ENCODE peak calls at places on chromosomes 7 and 10, in seven cellular contexts. One of them, this sample, is unnamed. For H3K9me3, the result is how much of the 10 kb centered on the place peaks cover.

GRCh38 chr10:7593068-7593467 is 73.7 kb downstream of the ITIH5 start:
- DNase-seq in lower lobe of right lung: no peak
- DNase-seq in A673: no peak
- DNase-seq in Panc1: no peak
- DNase-seq in fibroblast of lung: no peak
- DNase-seq in pancreas: no peak
- DNase-seq in endodermal cell: no peak
- DNase-seq in this sample: no peak

GRCh38 chr10:121465215-121465614 is 133.0 kb downstream of the FGFR2 start:
- DNase-seq in lower lobe of right lung: no peak
- DNase-seq in A673: no peak
- DNase-seq in Panc1: no peak
- DNase-seq in fibroblast of lung: no peak
- DNase-seq in pancreas: no peak
- DNase-seq in endodermal cell: no peak
- DNase-seq in this sample: no peak

GRCh38 chr7:37310322-37311080 is 138.2 kb downstream of the ELMO1 start:
- DNase-seq in lower lobe of right lung: no peak
- DNase-seq in A673: no peak
- DNase-seq in Panc1: no peak
- DNase-seq in fibroblast of lung: no peak
- DNase-seq in pancreas: no peak
- DNase-seq in endodermal cell: no peak
- DNase-seq in this sample: no peak

GRCh38 chr10:59537451-59537850 is 172.2 kb downstream of the SLC16A9 start:
- DNase-seq in lower lobe of right lung: no peak
- DNase-seq in A673: no peak
- DNase-seq in Panc1: no peak
- DNase-seq in fibroblast of lung: no peak
- DNase-seq in pancreas: no peak
- DNase-seq in endodermal cell: no peak
- DNase-seq in this sample: no peak

GRCh38 chr10:75048669-75049098 is 62.8 kb upstream of the SAMD8 start:
- DNase-seq in lower lobe of right lung: no peak
- DNase-seq in A673: peak
- DNase-seq in Panc1: no peak
- DNase-seq in fibroblast of lung: no peak
- DNase-seq in pancreas: peak
- DNase-seq in endodermal cell: peak
- DNase-seq in this sample: no peak

GRCh38 chr7:28957064-28957821 is 887 bp downstream of the TRIL start:
- DNase-seq in lower lobe of right lung: peak
- DNase-seq in A673: peak
- DNase-seq in Panc1: no peak
- DNase-seq in fibroblast of lung: peak
- DNase-seq in pancreas: no peak
- DNase-seq in endodermal cell: peak
- DNase-seq in this sample: no peak

GRCh38 chr7:158134824-158135223 is 452.8 kb downstream of the PTPRN2 start:
- DNase-seq in lower lobe of right lung: no peak
- DNase-seq in A673: no peak
- DNase-seq in Panc1: no peak
- DNase-seq in fibroblast of lung: no peak
- DNase-seq in pancreas: no peak
- DNase-seq in endodermal cell: no peak
- DNase-seq in this sample: no peak

GRCh38 chr10:6769704-6770417 is 189.8 kb upstream of the PRKCQ start:
- DNase-seq in lower lobe of right lung: no peak
- DNase-seq in A673: no peak
- DNase-seq in Panc1: no peak
- DNase-seq in fibroblast of lung: no peak
- DNase-seq in pancreas: no peak
- DNase-seq in endodermal cell: no peak
- DNase-seq in this sample: no peak

GRCh38 chr7:123437447-123437995 is 96.9 kb downstream of the IQUB start:
- DNase-seq in lower lobe of right lung: no peak
- DNase-seq in A673: no peak
- DNase-seq in Panc1: no peak
- DNase-seq in fibroblast of lung: no peak
- DNase-seq in pancreas: no peak
- DNase-seq in endodermal cell: no peak
- DNase-seq in this sample: no peak

GRCh38 chr7:116171094-116171493 is 39.2 kb upstream of the TES start:
- DNase-seq in lower lobe of right lung: no peak
- DNase-seq in A673: no peak
- DNase-seq in Panc1: no peak
- DNase-seq in fibroblast of lung: peak
- DNase-seq in pancreas: no peak
- DNase-seq in endodermal cell: no peak
- DNase-seq in this sample: no peak

GRCh38 chr7:100682991-100683658 is 9.6 kb downstream of the GNB2 start:
- DNase-seq in lower lobe of right lung: peak
- DNase-seq in A673: no peak
- DNase-seq in Panc1: no peak
- DNase-seq in fibroblast of lung: no peak
- DNase-seq in pancreas: peak
- DNase-seq in endodermal cell: no peak
- DNase-seq in this sample: no peak

GRCh38 chr7:100483101-100483727 is 513 bp upstream of the NYAP1 start:
- DNase-seq in lower lobe of right lung: peak
- DNase-seq in A673: peak
- DNase-seq in Panc1: no peak
- DNase-seq in fibroblast of lung: no peak
- DNase-seq in pancreas: peak
- DNase-seq in endodermal cell: peak
- DNase-seq in this sample: peak

DNA sequence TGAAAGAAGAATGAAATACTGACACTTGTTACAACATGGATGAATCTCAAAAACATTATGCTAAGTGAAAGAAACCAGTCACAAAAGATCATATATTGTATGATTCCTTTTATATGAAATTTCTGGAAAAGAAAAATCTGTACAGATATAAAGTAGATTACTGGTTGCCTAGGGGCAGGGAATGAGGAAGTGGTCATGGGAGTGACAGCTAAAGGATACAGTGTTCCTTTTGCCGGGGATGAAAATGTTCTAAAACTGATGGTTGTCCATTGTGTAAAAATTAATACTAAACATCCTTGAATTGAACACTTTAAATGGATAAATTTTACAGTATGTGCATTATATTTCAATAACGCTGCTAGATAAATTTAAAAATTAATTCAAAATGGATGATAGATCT is 25.1 kb downstream of the ALOX5 start:
- DNase-seq in lower lobe of right lung: no peak
- DNase-seq in A673: no peak
- DNase-seq in Panc1: no peak
- DNase-seq in fibroblast of lung: no peak
- DNase-seq in pancreas: no peak
- DNase-seq in endodermal cell: no peak
- DNase-seq in this sample: no peak
- H3K9me3 ChIP-seq in lower lobe of right lung: under half
- H3K9me3 ChIP-seq in A673: under half
- H3K9me3 ChIP-seq in Panc1: under half
- H3K9me3 ChIP-seq in fibroblast of lung: under half
- H3K9me3 ChIP-seq in pancreas: under half
- H3K9me3 ChIP-seq in endodermal cell: under half
- H3K9me3 ChIP-seq in this sample: under half

GRCh38 chr7:22640269-22640668 is 86.7 kb upstream of the IL6 start:
- DNase-seq in lower lobe of right lung: no peak
- DNase-seq in A673: no peak
- DNase-seq in Panc1: no peak
- DNase-seq in fibroblast of lung: no peak
- DNase-seq in pancreas: no peak
- DNase-seq in endodermal cell: no peak
- DNase-seq in this sample: no peak

GRCh38 chr7:22645418-22646181 is 81.4 kb upstream of the IL6 start:
- DNase-seq in lower lobe of right lung: no peak
- DNase-seq in A673: no peak
- DNase-seq in Panc1: no peak
- DNase-seq in fibroblast of lung: no peak
- DNase-seq in pancreas: no peak
- DNase-seq in endodermal cell: no peak
- DNase-seq in this sample: no peak

GRCh38 chr7:22647451-22648257 is 79.3 kb upstream of the IL6 start:
- DNase-seq in lower lobe of right lung: no peak
- DNase-seq in A673: peak
- DNase-seq in Panc1: no peak
- DNase-seq in fibroblast of lung: peak
- DNase-seq in pancreas: no peak
- DNase-seq in endodermal cell: no peak
- DNase-seq in this sample: no peak

GRCh38 chr7:22639400-22639799 is 87.6 kb upstream of the IL6 start:
- DNase-seq in lower lobe of right lung: no peak
- DNase-seq in A673: no peak
- DNase-seq in Panc1: no peak
- DNase-seq in fibroblast of lung: peak
- DNase-seq in pancreas: no peak
- DNase-seq in endodermal cell: no peak
- DNase-seq in this sample: no peak

DNA sequence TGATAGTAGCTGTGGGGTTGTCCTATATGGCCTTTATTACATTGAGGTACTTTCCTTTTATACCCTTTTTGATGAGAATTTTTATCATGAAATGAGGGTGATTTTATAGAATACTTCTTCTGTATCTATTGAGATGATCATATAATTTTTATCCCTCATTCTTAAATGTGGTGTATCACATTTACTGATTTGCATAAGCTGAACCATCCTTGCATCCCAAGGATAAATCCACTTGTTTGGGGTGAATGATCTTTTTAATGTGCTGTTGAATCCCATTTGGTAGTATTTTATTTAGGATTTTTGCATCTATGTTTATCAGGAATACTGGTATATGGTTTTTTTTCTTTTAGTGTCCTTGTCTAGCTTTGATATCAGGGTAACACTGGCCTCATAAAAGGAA is 84.5 kb upstream of the IL6 start:
- DNase-seq in lower lobe of right lung: no peak
- DNase-seq in A673: no peak
- DNase-seq in Panc1: no peak
- DNase-seq in fibroblast of lung: no peak
- DNase-seq in pancreas: no peak
- DNase-seq in endodermal cell: no peak
- DNase-seq in this sample: no peak
- H3K9me3 ChIP-seq in lower lobe of right lung: under half
- H3K9me3 ChIP-seq in A673: under half
- H3K9me3 ChIP-seq in Panc1: under half
- H3K9me3 ChIP-seq in fibroblast of lung: under half
- H3K9me3 ChIP-seq in pancreas: under half
- H3K9me3 ChIP-seq in endodermal cell: half or more
- H3K9me3 ChIP-seq in this sample: under half

DNA sequence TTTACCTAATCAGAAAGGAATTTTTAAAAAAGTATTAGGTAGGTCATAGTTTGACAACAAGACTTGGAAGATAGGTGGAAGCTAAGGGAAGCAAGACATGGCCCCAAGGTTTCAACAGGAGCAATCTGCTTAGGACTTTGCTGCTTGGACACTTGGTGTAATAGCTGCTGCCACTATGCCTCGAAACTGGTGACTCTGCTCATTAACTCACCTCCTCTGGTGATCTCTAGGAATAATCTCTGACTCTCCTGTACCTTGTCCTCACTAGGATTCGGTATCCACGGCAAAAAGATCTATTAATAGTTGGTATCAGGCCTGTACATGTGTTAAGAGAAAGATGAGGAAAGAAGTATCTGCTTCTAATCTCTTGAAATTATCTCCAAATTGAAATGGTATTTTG is 53.1 kb downstream of the PTEN start:
- DNase-seq in lower lobe of right lung: no peak
- DNase-seq in A673: no peak
- DNase-seq in Panc1: no peak
- DNase-seq in fibroblast of lung: no peak
- DNase-seq in pancreas: no peak
- DNase-seq in endodermal cell: no peak
- DNase-seq in this sample: no peak
- H3K9me3 ChIP-seq in lower lobe of right lung: under half
- H3K9me3 ChIP-seq in A673: under half
- H3K9me3 ChIP-seq in Panc1: under half
- H3K9me3 ChIP-seq in fibroblast of lung: under half
- H3K9me3 ChIP-seq in pancreas: under half
- H3K9me3 ChIP-seq in endodermal cell: under half
- H3K9me3 ChIP-seq in this sample: under half

GRCh38 chr7:14133752-14134151 is 144.3 kb upstream of the ETV1 start:
- DNase-seq in lower lobe of right lung: no peak
- DNase-seq in A673: no peak
- DNase-seq in Panc1: no peak
- DNase-seq in fibroblast of lung: peak
- DNase-seq in pancreas: no peak
- DNase-seq in endodermal cell: no peak
- DNase-seq in this sample: no peak

GRCh38 chr7:14137676-14138075 is 148.2 kb upstream of the ETV1 start:
- DNase-seq in lower lobe of right lung: no peak
- DNase-seq in A673: no peak
- DNase-seq in Panc1: no peak
- DNase-seq in fibroblast of lung: no peak
- DNase-seq in pancreas: no peak
- DNase-seq in endodermal cell: no peak
- DNase-seq in this sample: no peak
- H3K9me3 ChIP-seq in lower lobe of right lung: under half
- H3K9me3 ChIP-seq in A673: under half
- H3K9me3 ChIP-seq in Panc1: under half
- H3K9me3 ChIP-seq in fibroblast of lung: under half
- H3K9me3 ChIP-seq in pancreas: under half
- H3K9me3 ChIP-seq in endodermal cell: under half
- H3K9me3 ChIP-seq in this sample: under half

GRCh38 chr7:57274535-57275283 is 142.5 kb upstream of the ZNF479 start:
- DNase-seq in lower lobe of right lung: no peak
- DNase-seq in A673: no peak
- DNase-seq in Panc1: no peak
- DNase-seq in fibroblast of lung: no peak
- DNase-seq in pancreas: no peak
- DNase-seq in endodermal cell: no peak
- DNase-seq in this sample: no peak
- H3K9me3 ChIP-seq in lower lobe of right lung: half or more
- H3K9me3 ChIP-seq in A673: half or more
- H3K9me3 ChIP-seq in Panc1: half or more
- H3K9me3 ChIP-seq in fibroblast of lung: under half
- H3K9me3 ChIP-seq in pancreas: under half
- H3K9me3 ChIP-seq in endodermal cell: half or more
- H3K9me3 ChIP-seq in this sample: under half